ENCODE peak calls at places on chromosomes 12 and 14, in seven cellular contexts. One of them, this sample, is unnamed.

GRCh38 chr12:6941267-6941666 is 2.3 kb upstream of the RNU7-1 start:
- DNase-seq in DMS 273 treated with DMSO at 0.1 percent for 48 hours: no peak
- DNase-seq in NAMALWA: no peak
- DNase-seq in brain microvascular endothelial cell: no peak
- DNase-seq in fibroblast of the aortic adventitia: no peak
- DNase-seq in Calu3: no peak
- DNase-seq in nephron progenitor cell: no peak
- DNase-seq in this sample: no peak

GRCh38 chr12:46164186-46164585 is 104.7 kb downstream of the SLC38A1 start:
- DNase-seq in DMS 273 treated with DMSO at 0.1 percent for 48 hours: no peak
- DNase-seq in NAMALWA: no peak
- DNase-seq in brain microvascular endothelial cell: no peak
- DNase-seq in fibroblast of the aortic adventitia: no peak
- DNase-seq in Calu3: no peak
- DNase-seq in nephron progenitor cell: no peak
- DNase-seq in this sample: no peak

GRCh38 chr12:98499668-98500456 is 15.5 kb upstream of the TMPO start:
- DNase-seq in DMS 273 treated with DMSO at 0.1 percent for 48 hours: no peak
- DNase-seq in NAMALWA: no peak
- DNase-seq in brain microvascular endothelial cell: no peak
- DNase-seq in fibroblast of the aortic adventitia: no peak
- DNase-seq in Calu3: no peak
- DNase-seq in nephron progenitor cell: no peak
- DNase-seq in this sample: no peak

GRCh38 chr12:132171968-132172521 is 27.8 kb downstream of the NOC4L start:
- DNase-seq in DMS 273 treated with DMSO at 0.1 percent for 48 hours: no peak
- DNase-seq in NAMALWA: no peak
- DNase-seq in brain microvascular endothelial cell: no peak
- DNase-seq in fibroblast of the aortic adventitia: no peak
- DNase-seq in Calu3: no peak
- DNase-seq in nephron progenitor cell: no peak
- DNase-seq in this sample: no peak

GRCh38 chr12:104588048-104588942 is 131.5 kb downstream of the CHST11 start:
- DNase-seq in DMS 273 treated with DMSO at 0.1 percent for 48 hours: no peak
- DNase-seq in NAMALWA: no peak
- DNase-seq in brain microvascular endothelial cell: peak; percentile 66
- DNase-seq in fibroblast of the aortic adventitia: peak; percentile 63
- DNase-seq in Calu3: peak; percentile 45
- DNase-seq in nephron progenitor cell: peak; percentile 19
- DNase-seq in this sample: no peak

GRCh38 chr12:120971299-120972180 is 6.8 kb upstream of the HNF1A start:
- DNase-seq in DMS 273 treated with DMSO at 0.1 percent for 48 hours: peak; percentile 52
- DNase-seq in NAMALWA: peak; percentile 91
- DNase-seq in brain microvascular endothelial cell: peak; percentile 51
- DNase-seq in fibroblast of the aortic adventitia: peak; percentile 78
- DNase-seq in Calu3: no peak
- DNase-seq in nephron progenitor cell: no peak
- DNase-seq in this sample: peak; percentile 63

GRCh38 chr14:91367173-91368171 is 50.1 kb downstream of the CCDC88C start:
- DNase-seq in DMS 273 treated with DMSO at 0.1 percent for 48 hours: no peak
- DNase-seq in NAMALWA: peak; percentile 96
- DNase-seq in brain microvascular endothelial cell: peak; percentile 83
- DNase-seq in fibroblast of the aortic adventitia: no peak
- DNase-seq in Calu3: peak; percentile 88
- DNase-seq in nephron progenitor cell: no peak
- DNase-seq in this sample: peak; percentile 69

GRCh38 chr14:105018414-105018813 is 2.5 kb downstream of the CDCA4 start:
- DNase-seq in DMS 273 treated with DMSO at 0.1 percent for 48 hours: no peak
- DNase-seq in NAMALWA: no peak
- DNase-seq in brain microvascular endothelial cell: no peak
- DNase-seq in fibroblast of the aortic adventitia: no peak
- DNase-seq in Calu3: no peak
- DNase-seq in nephron progenitor cell: no peak
- DNase-seq in this sample: no peak

GRCh38 chr12:69570000-69570516 is 15.2 kb upstream of the CCT2 start:
- DNase-seq in DMS 273 treated with DMSO at 0.1 percent for 48 hours: no peak
- DNase-seq in NAMALWA: no peak
- DNase-seq in brain microvascular endothelial cell: no peak
- DNase-seq in fibroblast of the aortic adventitia: no peak
- DNase-seq in Calu3: no peak
- DNase-seq in nephron progenitor cell: no peak
- DNase-seq in this sample: no peak

GRCh38 chr12:7916936-7917335 is 19.1 kb downstream of the SLC2A3 start:
- DNase-seq in DMS 273 treated with DMSO at 0.1 percent for 48 hours: no peak
- DNase-seq in NAMALWA: no peak
- DNase-seq in brain microvascular endothelial cell: no peak
- DNase-seq in fibroblast of the aortic adventitia: no peak
- DNase-seq in Calu3: no peak
- DNase-seq in nephron progenitor cell: no peak
- DNase-seq in this sample: no peak

GRCh38 chr14:76761198-76761848 is at the start of gene VASH1:
- DNase-seq in DMS 273 treated with DMSO at 0.1 percent for 48 hours: no peak
- DNase-seq in NAMALWA: peak; percentile 35
- DNase-seq in brain microvascular endothelial cell: peak; percentile 58
- DNase-seq in fibroblast of the aortic adventitia: peak; percentile 64
- DNase-seq in Calu3: peak; percentile 58
- DNase-seq in nephron progenitor cell: peak; percentile 77
- DNase-seq in this sample: peak; percentile 52

GRCh38 chr14:31592619-31593018 is 31.4 kb downstream of the NUBPL start:
- DNase-seq in DMS 273 treated with DMSO at 0.1 percent for 48 hours: no peak
- DNase-seq in NAMALWA: no peak
- DNase-seq in brain microvascular endothelial cell: peak; percentile 34
- DNase-seq in fibroblast of the aortic adventitia: no peak
- DNase-seq in Calu3: no peak
- DNase-seq in nephron progenitor cell: no peak
- DNase-seq in this sample: no peak

GRCh38 chr14:105167303-105168092 is 1.1 kb downstream of the JAG2 start:
- DNase-seq in DMS 273 treated with DMSO at 0.1 percent for 48 hours: no peak
- DNase-seq in NAMALWA: no peak
- DNase-seq in brain microvascular endothelial cell: no peak
- DNase-seq in fibroblast of the aortic adventitia: no peak
- DNase-seq in Calu3: peak; percentile 27
- DNase-seq in nephron progenitor cell: peak; percentile 61
- DNase-seq in this sample: no peak

GRCh38 chr12:131869871-131870418 is 24.5 kb upstream of the ULK1 start:
- DNase-seq in DMS 273 treated with DMSO at 0.1 percent for 48 hours: no peak
- DNase-seq in NAMALWA: no peak
- DNase-seq in brain microvascular endothelial cell: peak; percentile 73
- DNase-seq in fibroblast of the aortic adventitia: peak; percentile 30
- DNase-seq in Calu3: peak; percentile 56
- DNase-seq in nephron progenitor cell: no peak
- DNase-seq in this sample: no peak

GRCh38 chr12:99029502-99030271 is 384.6 kb downstream of the APAF1 start:
- DNase-seq in DMS 273 treated with DMSO at 0.1 percent for 48 hours: no peak
- DNase-seq in NAMALWA: no peak
- DNase-seq in brain microvascular endothelial cell: no peak
- DNase-seq in fibroblast of the aortic adventitia: no peak
- DNase-seq in Calu3: no peak
- DNase-seq in nephron progenitor cell: no peak
- DNase-seq in this sample: no peak

GRCh38 chr14:72970058-72970630 is 43.9 kb downstream of the DCAF4 start:
- DNase-seq in DMS 273 treated with DMSO at 0.1 percent for 48 hours: no peak
- DNase-seq in NAMALWA: no peak
- DNase-seq in brain microvascular endothelial cell: no peak
- DNase-seq in fibroblast of the aortic adventitia: no peak
- DNase-seq in Calu3: no peak
- DNase-seq in nephron progenitor cell: peak; percentile 35
- DNase-seq in this sample: no peak

GRCh38 chr14:20811994-20812393 is 9.3 kb upstream of the RNASE1 start:
- DNase-seq in DMS 273 treated with DMSO at 0.1 percent for 48 hours: no peak
- DNase-seq in NAMALWA: no peak
- DNase-seq in brain microvascular endothelial cell: no peak
- DNase-seq in fibroblast of the aortic adventitia: no peak
- DNase-seq in Calu3: no peak
- DNase-seq in nephron progenitor cell: no peak
- DNase-seq in this sample: no peak

GRCh38 chr12:93978553-93978952 is 169.8 kb upstream of the PLXNC1 start:
- DNase-seq in DMS 273 treated with DMSO at 0.1 percent for 48 hours: no peak
- DNase-seq in NAMALWA: no peak
- DNase-seq in brain microvascular endothelial cell: peak; percentile 60
- DNase-seq in fibroblast of the aortic adventitia: peak; percentile 93
- DNase-seq in Calu3: no peak
- DNase-seq in nephron progenitor cell: no peak
- DNase-seq in this sample: no peak

GRCh38 chr14:32711103-32711680 is 227.5 kb upstream of the NPAS3 start:
- DNase-seq in DMS 273 treated with DMSO at 0.1 percent for 48 hours: no peak
- DNase-seq in NAMALWA: peak; percentile 43
- DNase-seq in brain microvascular endothelial cell: peak; percentile 63
- DNase-seq in fibroblast of the aortic adventitia: peak; percentile 63
- DNase-seq in Calu3: peak; percentile 32
- DNase-seq in nephron progenitor cell: peak; percentile 19
- DNase-seq in this sample: peak; percentile 25

GRCh38 chr12:32031109-32031508 is 71.9 kb downstream of the RESF1 start:
- DNase-seq in DMS 273 treated with DMSO at 0.1 percent for 48 hours: no peak
- DNase-seq in NAMALWA: no peak
- DNase-seq in brain microvascular endothelial cell: no peak
- DNase-seq in fibroblast of the aortic adventitia: peak; percentile 17
- DNase-seq in Calu3: no peak
- DNase-seq in nephron progenitor cell: no peak
- DNase-seq in this sample: no peak